ENCODE peak calls at places on chromosomes 6 and 20, in four cellular contexts. One of them, this sample, is unnamed.

GRCh38 chr20:57672164-57672563 is 37.7 kb downstream of the PMEPA1 start:
- DNase-seq in pancreas: no peak
- DNase-seq in ACHN: no peak
- DNase-seq in upper lobe of right lung: peak; percentile 84
- DNase-seq in this sample: peak; percentile 77

GRCh38 chr6:37357288-37357687 is 3.5 kb downstream of the RNF8 start:
- DNase-seq in pancreas: no peak
- DNase-seq in ACHN: no peak
- DNase-seq in upper lobe of right lung: no peak
- DNase-seq in this sample: no peak

GRCh38 chr20:32672982-32673727 is 586 bp downstream of the C20orf203 start:
- DNase-seq in pancreas: no peak
- DNase-seq in ACHN: no peak
- DNase-seq in upper lobe of right lung: no peak
- DNase-seq in this sample: peak; percentile 58

GRCh38 chr20:31681128-31681727 is 41.4 kb downstream of the BCL2L1 start:
- DNase-seq in pancreas: no peak
- DNase-seq in ACHN: no peak
- DNase-seq in upper lobe of right lung: no peak
- DNase-seq in this sample: no peak

GRCh38 chr20:19598117-19598516 is 159.9 kb upstream of the RIN2 start:
- DNase-seq in pancreas: no peak
- DNase-seq in ACHN: no peak
- DNase-seq in upper lobe of right lung: no peak
- DNase-seq in this sample: no peak

GRCh38 chr6:5053038-5053437 is 32.1 kb upstream of the PPP1R3G start:
- DNase-seq in pancreas: no peak
- DNase-seq in ACHN: no peak
- DNase-seq in upper lobe of right lung: no peak
- DNase-seq in this sample: no peak

GRCh38 chr6:42369568-42369967 is 82.2 kb downstream of the TRERF1 start:
- DNase-seq in pancreas: no peak
- DNase-seq in ACHN: no peak
- DNase-seq in upper lobe of right lung: no peak
- DNase-seq in this sample: no peak

GRCh38 chr6:35468980-35469710 is 944 bp downstream of the RPL10A start:
- DNase-seq in pancreas: peak; percentile 64
- DNase-seq in ACHN: no peak
- DNase-seq in upper lobe of right lung: peak; percentile 75
- DNase-seq in this sample: no peak

GRCh38 chr6:41939091-41939847 is 2.3 kb downstream of the CCND3 start:
- DNase-seq in pancreas: no peak
- DNase-seq in ACHN: no peak
- DNase-seq in upper lobe of right lung: peak; percentile 83
- DNase-seq in this sample: peak; percentile 80

GRCh38 chr20:49570828-49571552 is 3.1 kb upstream of the PTGIS start:
- DNase-seq in pancreas: no peak
- DNase-seq in ACHN: peak; percentile 35
- DNase-seq in upper lobe of right lung: no peak
- DNase-seq in this sample: no peak

GRCh38 chr20:63681609-63682142 is 14.8 kb upstream of the TNFRSF6B start:
- DNase-seq in pancreas: no peak
- DNase-seq in ACHN: no peak
- DNase-seq in upper lobe of right lung: no peak
- DNase-seq in this sample: no peak

GRCh38 chr6:26003102-26003694 is 40.6 kb downstream of the TRIM38 start:
- DNase-seq in pancreas: peak; percentile 39
- DNase-seq in ACHN: peak; percentile 67
- DNase-seq in upper lobe of right lung: no peak
- DNase-seq in this sample: no peak

GRCh38 chr6:158283304-158284005 is 28.8 kb upstream of the TULP4 start:
- DNase-seq in pancreas: no peak
- DNase-seq in ACHN: no peak
- DNase-seq in upper lobe of right lung: no peak
- DNase-seq in this sample: no peak

GRCh38 chr6:37634238-37634826 is 63.4 kb downstream of the MDGA1 start:
- DNase-seq in pancreas: no peak
- DNase-seq in ACHN: no peak
- DNase-seq in upper lobe of right lung: no peak
- DNase-seq in this sample: no peak

GRCh38 chr6:22756365-22756764 is 187.0 kb downstream of the HDGFL1 start:
- DNase-seq in pancreas: no peak
- DNase-seq in ACHN: no peak
- DNase-seq in upper lobe of right lung: no peak
- DNase-seq in this sample: no peak

GRCh38 chr20:13251556-13251955 is 30.5 kb downstream of the ISM1 start:
- DNase-seq in pancreas: no peak
- DNase-seq in ACHN: no peak
- DNase-seq in upper lobe of right lung: no peak
- DNase-seq in this sample: no peak

GRCh38 chr6:168934856-168935627 is 318.6 kb downstream of the THBS2 start:
- DNase-seq in pancreas: no peak
- DNase-seq in ACHN: no peak
- DNase-seq in upper lobe of right lung: no peak
- DNase-seq in this sample: no peak

GRCh38 chr6:63816979-63817436 is 181.4 kb downstream of the PHF3 start:
- DNase-seq in pancreas: no peak
- DNase-seq in ACHN: no peak
- DNase-seq in upper lobe of right lung: no peak
- DNase-seq in this sample: no peak

GRCh38 chr6:119284861-119285521 is 64.6 kb downstream of the MAN1A1 start:
- DNase-seq in pancreas: no peak
- DNase-seq in ACHN: peak; percentile 33
- DNase-seq in upper lobe of right lung: no peak
- DNase-seq in this sample: no peak

GRCh38 chr6:48552905-48553304 is 441.9 kb upstream of the PTCHD4 start:
- DNase-seq in pancreas: no peak
- DNase-seq in ACHN: no peak
- DNase-seq in upper lobe of right lung: no peak
- DNase-seq in this sample: no peak